ENCODE peak calls at places on chromosomes 5 and 9, in six cellular contexts. P is GM20000, N is AG10803, E is fibroblast of lung, X is WERI-Rb-1, R is mesothelial cell of epicardium. O is an unnamed sample.

GRCh38 chr9:17134396-17134842 is 421 bp upstream of the CNTLN start:
- DNase-seq in N (peak), P (no peak), E (peak), X (peak), R (no peak), O (no peak)

GRCh38 chr5:51395666-51396356 is 12.6 kb downstream of the ISL1 start:
- DNase-seq in X (no peak), N (no peak), R (no peak), P (no peak), E (no peak), O (no peak)

GRCh38 chr5:18003784-18004183 is 369.5 kb downstream of the TAF11L14 start:
- DNase-seq in X (no peak), N (no peak), E (no peak), P (no peak), R (no peak), O (no peak)

GRCh38 chr9:23821400-23822181 is 4.4 kb downstream of the ELAVL2 start:
- DNase-seq in R (peak), X (peak), P (no peak), N (no peak), E (peak), O (no peak)

GRCh38 chr5:170892201-170892600 is 30.4 kb downstream of the RANBP17 start:
- DNase-seq in N (peak), P (no peak), X (no peak), E (peak), R (no peak), O (no peak)

GRCh38 chr5:166340039-166340438 is 1951.4 kb upstream of the WWC1 start:
- DNase-seq in R (no peak), E (peak), P (no peak), X (no peak), N (no peak), O (no peak)

GRCh38 chr5:133679534-133679933 is 67.2 kb upstream of the FSTL4 start:
- DNase-seq in X (no peak), R (no peak), E (no peak), N (no peak), P (no peak), O (no peak)

GRCh38 chr9:134063876-134064450 is 3.9 kb downstream of the BRD3 start:
- DNase-seq in R (no peak), X (no peak), N (no peak), P (no peak), E (no peak), O (peak)

GRCh38 chr5:166977916-166978434 is 1313.5 kb upstream of the WWC1 start:
- DNase-seq in X (no peak), E (no peak), R (no peak), P (no peak), N (no peak), O (no peak)

GRCh38 chr5:122435738-122436137 is 123.7 kb downstream of the SNCAIP start:
- DNase-seq in P (no peak), X (no peak), N (no peak), R (no peak), E (no peak), O (no peak)

GRCh38 chr5:56734066-56734766 is 81.1 kb upstream of the MAP3K1 start:
- DNase-seq in R (no peak), P (no peak), X (no peak), N (no peak), E (no peak), O (no peak)

GRCh38 chr5:123132330-123132729 is 43.3 kb downstream of the PRDM6 start:
- DNase-seq in P (no peak), X (no peak), R (no peak), N (no peak), E (no peak), O (no peak)

GRCh38 chr5:178624626-178625546 is 2.0 kb downstream of the CLK4 start:
- DNase-seq in P (no peak), X (no peak), R (no peak), E (peak), N (peak), O (no peak)

GRCh38 chr5:132060501-132061161 is at the start of gene IL3:
- DNase-seq in E (no peak), R (no peak), X (no peak), P (no peak), N (no peak), O (no peak)

GRCh38 chr9:15622596-15622995 is 69.8 kb downstream of the CCDC171 start:
- DNase-seq in N (peak), P (no peak), E (peak), R (no peak), X (no peak), O (no peak)

GRCh38 chr5:62569466-62569865 is 9.2 kb upstream of the LRRC70 start:
- DNase-seq in N (no peak), E (peak), P (no peak), R (no peak), X (no peak), O (no peak)

GRCh38 chr5:139438707-139439012 is 665 bp downstream of the DNAJC18 start:
- DNase-seq in P (no peak), E (no peak), N (no peak), R (no peak), X (no peak), O (no peak)

GRCh38 chr9:105244996-105245719 is 707 bp downstream of the SLC44A1 start:
- DNase-seq in R (peak), X (peak), N (peak), E (peak), P (peak), O (no peak)

GRCh38 chr5:134948929-134949328 is 18.8 kb upstream of the CATSPER3 start:
- DNase-seq in N (peak), P (no peak), X (no peak), E (peak), R (no peak), O (no peak)

GRCh38 chr9:91547076-91547475 is 123.4 kb upstream of the NFIL3 start:
- DNase-seq in E (peak), P (no peak), X (no peak), N (no peak), R (no peak), O (no peak)

GRCh38 chr9:12819436-12820185 is 44.8 kb downstream of the LURAP1L start:
- DNase-seq in X (peak), P (peak), R (no peak), E (peak), N (peak), O (peak)

GRCh38 chr5:1521054-1521453 is 2.7 kb downstream of the LPCAT1 start:
- DNase-seq in X (peak), E (no peak), P (no peak), R (no peak), N (no peak), O (peak)

GRCh38 chr9:7298123-7298522 is 501.5 kb downstream of the DMAC1 start:
- DNase-seq in E (no peak), P (peak), R (no peak), X (no peak), N (no peak), O (no peak)

GRCh38 chr5:80251636-80252035 is 4.2 kb downstream of the SERINC5 start:
- DNase-seq in E (no peak), X (no peak), P (no peak), N (peak), R (no peak), O (no peak)

GRCh38 chr5:115685480-115685879 is 59.6 kb upstream of the TMED7 start:
- DNase-seq in R (no peak), E (peak), P (no peak), N (no peak), X (no peak), O (no peak)

GRCh38 chr5:87121315-87122170 is 146.1 kb upstream of the RASA1 start:
- DNase-seq in N (peak), E (peak), P (no peak), R (no peak), X (no peak), O (no peak)

GRCh38 chr5:446864-447263 is 3.9 kb downstream of the EXOC3 start:
- DNase-seq in E (peak), X (peak), R (no peak), P (peak), N (peak), O (peak)

GRCh38 chr9:91443321-91443993 is 19.8 kb upstream of the NFIL3 start:
- DNase-seq in N (no peak), R (no peak), P (no peak), E (no peak), X (no peak), O (no peak)

GRCh38 chr9:92378825-92379535 is 25.4 kb downstream of the OGN start:
- DNase-seq in R (no peak), E (peak), N (peak), P (no peak), X (no peak), O (no peak)

GRCh38 chr5:116573279-116573616 is 1.4 kb downstream of the SEMA6A start:
- DNase-seq in P (peak), E (peak), X (peak), N (no peak), R (peak), O (peak)

GRCh38 chr5:117880932-117881331 is 1107.4 kb downstream of the DTWD2 start:
- DNase-seq in P (no peak), E (no peak), X (no peak), R (no peak), N (no peak), O (no peak)

GRCh38 chr9:908806-909205 is 67.3 kb downstream of the DMRT1 start:
- DNase-seq in P (no peak), X (no peak), N (no peak), E (no peak), R (no peak), O (no peak)

GRCh38 chr5:99033014-99033931 is 104.5 kb upstream of the CHD1 start:
- DNase-seq in X (no peak), R (no peak), N (no peak), P (no peak), E (no peak), O (no peak)

GRCh38 chr9:124452841-124453585 is 2.8 kb downstream of the ADGRD2 start:
- DNase-seq in N (no peak), E (no peak), R (no peak), P (peak), X (no peak), O (no peak)

GRCh38 chr5:14672508-14673394 is 8.2 kb downstream of the OTULIN start:
- DNase-seq in N (no peak), R (no peak), P (no peak), X (no peak), E (peak), O (no peak)

GRCh38 chr5:93800988-93801811 is 59.8 kb upstream of the POU5F2 start:
- DNase-seq in P (peak), E (peak), R (no peak), X (peak), N (peak), O (no peak)

GRCh38 chr5:78627175-78627574 is 21.4 kb downstream of the LHFPL2 start:
- DNase-seq in X (peak), N (peak), P (no peak), R (no peak), E (peak), O (no peak)

GRCh38 chr5:150659360-150660107 is 1.5 kb upstream of the MYOZ3 start:
- DNase-seq in R (peak), N (no peak), P (no peak), E (no peak), X (no peak), O (no peak)

GRCh38 chr5:60287174-60287771 is 393.7 kb upstream of the PDE4D start:
- DNase-seq in P (peak), E (peak), N (peak), X (peak), R (no peak), O (no peak)
- TF ChIP-seq CTCF in P (peak), E (peak), N (peak), X (peak), R (peak), O (peak)

GRCh38 chr5:124649548-124650501 is 96.6 kb downstream of the ZNF608 start:
- DNase-seq in N (peak), R (no peak), P (peak), X (no peak), E (peak), O (no peak)
- TF ChIP-seq CTCF in N (no peak), R (no peak), P (no peak), X (no peak), E (no peak), O (no peak)

DNA sequence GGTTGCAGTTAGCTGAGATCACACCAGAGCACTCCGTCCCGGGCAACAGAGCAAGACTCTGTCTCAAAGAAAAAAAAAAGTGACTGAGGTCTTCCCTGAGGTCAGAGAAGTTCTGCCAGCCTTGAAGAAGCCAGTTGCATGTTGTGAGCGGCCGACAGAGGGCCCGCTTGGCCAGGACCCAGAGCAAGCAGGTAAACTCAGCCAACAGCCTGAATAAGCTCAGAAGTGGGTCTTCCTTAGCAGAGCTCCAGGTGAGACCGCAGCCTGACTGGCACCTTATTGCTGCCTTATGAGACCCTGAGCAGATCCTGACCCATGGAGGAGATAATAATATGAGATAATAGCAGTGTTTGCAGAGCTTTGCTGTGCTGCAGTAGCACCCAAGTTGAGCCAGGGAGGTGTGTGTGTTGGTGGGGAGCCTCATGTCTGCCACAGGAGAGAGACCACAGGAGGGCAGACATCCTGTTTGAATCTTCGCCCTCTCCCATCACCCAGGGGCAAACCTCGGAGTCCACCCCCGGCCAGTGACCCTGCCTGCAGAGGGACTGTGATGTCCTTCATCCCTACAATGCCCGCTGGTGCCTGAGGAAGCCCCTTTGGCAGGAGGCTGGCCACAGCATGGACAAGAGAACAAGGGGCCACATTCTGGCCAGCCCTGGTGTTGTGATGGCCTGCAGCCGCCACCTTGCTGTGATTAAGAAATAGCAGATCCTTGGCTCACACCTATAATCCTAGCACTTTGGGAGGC is 10.8 kb upstream of the BARX1 start:
- DNase-seq in P (peak), E (no peak), R (peak), N (no peak), X (no peak), O (no peak)
- TF ChIP-seq CTCF in P (no peak), E (no peak), R (no peak), N (no peak), X (peak), O (peak)

DNA sequence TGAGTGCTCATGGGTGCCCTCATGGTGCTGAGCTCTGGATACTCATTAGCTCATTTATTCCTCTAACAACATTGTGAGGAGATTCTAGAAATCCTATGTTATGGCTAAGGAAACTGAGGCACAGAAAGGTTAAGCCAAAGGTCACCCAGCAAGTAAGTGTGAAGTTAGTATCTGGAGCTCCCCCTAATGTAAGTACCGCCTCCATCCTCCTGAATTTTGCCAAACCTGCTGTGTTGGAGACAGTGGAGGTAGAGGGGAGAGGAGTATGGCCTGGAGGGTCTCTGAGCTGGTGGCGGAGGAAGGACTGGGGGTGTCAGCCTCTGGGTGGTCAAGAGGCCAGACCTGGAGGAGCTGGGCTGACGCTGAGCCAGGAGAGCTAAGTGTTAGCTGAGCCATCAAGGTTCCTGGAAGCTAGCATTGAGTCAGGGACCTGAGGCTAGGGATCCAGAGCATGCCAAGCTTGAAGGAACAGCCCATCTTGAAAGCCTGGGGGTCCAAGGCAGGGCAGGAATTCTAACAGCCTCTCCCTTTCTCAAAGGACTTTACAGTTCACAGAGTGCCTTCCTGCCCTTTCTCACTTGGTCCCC is 114.8 kb downstream of the RGS3 start:
- DNase-seq in R (no peak), N (no peak), X (no peak), E (peak), P (no peak), O (no peak)
- TF ChIP-seq CTCF in R (no peak), N (peak), X (peak), E (no peak), P (no peak), O (no peak)

GRCh38 chr9:137218754-137219271 is 3.2 kb downstream of the RNF208 start:
- DNase-seq in X (no peak), P (no peak), R (no peak), N (no peak), E (peak), O (no peak)

GRCh38 chr9:137216188-137216965 is 5.7 kb downstream of the RNF208 start:
- DNase-seq in P (no peak), R (no peak), N (no peak), X (no peak), E (no peak), O (no peak)

GRCh38 chr9:137215196-137215986 is 6.6 kb downstream of the RNF208 start:
- DNase-seq in X (no peak), R (no peak), N (no peak), E (no peak), P (no peak), O (no peak)

GRCh38 chr9:137218212-137218753 is 3.8 kb downstream of the RNF208 start:
- DNase-seq in P (no peak), N (no peak), E (no peak), R (no peak), X (no peak), O (no peak)

GRCh38 chr9:137217276-137218211 is 4.5 kb downstream of the RNF208 start:
- DNase-seq in N (peak), P (no peak), E (no peak), X (peak), R (peak), O (no peak)
- TF ChIP-seq CTCF in N (no peak), P (no peak), E (no peak), X (no peak), R (no peak), O (no peak)

GRCh38 chr9:113636165-113636564 is 172.6 kb downstream of the RGS3 start:
- DNase-seq in P (no peak), X (no peak), R (no peak), E (no peak), N (no peak), O (no peak)
- TF ChIP-seq CTCF in P (no peak), X (no peak), R (no peak), E (no peak), N (no peak), O (no peak)

DNA sequence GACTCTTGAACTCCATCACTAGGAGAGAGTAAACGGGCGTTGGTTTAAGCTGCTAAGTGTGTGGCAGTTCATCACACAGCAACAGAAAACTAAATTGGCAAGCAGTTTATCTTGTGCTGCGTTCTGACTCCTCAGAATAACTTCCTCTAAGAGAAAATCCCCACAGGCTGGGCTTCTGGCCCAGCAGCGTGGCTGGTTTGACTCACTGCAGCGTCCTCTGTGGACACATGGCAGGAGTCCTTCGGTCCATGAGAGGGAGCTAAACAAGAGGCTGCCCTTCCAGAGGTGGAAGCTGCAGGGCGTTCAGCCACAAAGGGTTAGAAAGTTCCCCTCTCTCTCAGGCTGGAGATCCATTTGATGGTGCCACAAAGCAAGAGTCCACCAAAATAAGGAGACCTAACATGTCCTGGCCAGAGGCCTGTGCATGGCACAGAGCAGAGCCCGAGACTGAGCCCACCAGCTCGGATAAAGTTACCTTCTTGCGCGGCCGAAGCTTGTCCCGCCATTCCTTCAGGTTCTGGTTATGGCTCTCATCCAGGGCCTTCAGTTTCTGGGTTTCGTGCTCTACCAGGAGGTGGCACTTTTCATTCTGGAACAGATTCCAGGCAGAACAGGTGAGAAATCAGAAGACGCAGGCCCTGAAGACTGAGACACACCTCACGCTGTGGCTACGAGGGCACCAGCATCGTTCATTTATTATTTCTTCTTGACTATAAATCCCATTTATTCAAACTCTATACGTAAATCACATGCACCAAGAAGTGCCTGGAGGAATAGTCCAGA is 46.2 kb upstream of the FBXW11 start:
- DNase-seq in E (peak), R (no peak), P (no peak), N (peak), X (no peak), O (no peak)
- TF ChIP-seq CTCF in E (peak), R (no peak), P (no peak), N (no peak), X (no peak), O (no peak)